ENCODE peak calls at places on chromosomes 2 and 18, in nine cellular contexts. Q, D, Z, N, B, F, A, O and I are unnamed samples.

GRCh38 chr2:108074945-108075344 is 88.6 kb downstream of the SLC5A7 start:
- DNase-seq in Q (no peak), D (no peak), Z (no peak), N (peak; percentile 20), B (no peak), F (no peak), A (no peak), O (no peak), I (peak; percentile 68)

GRCh38 chr2:26035110-26035728 is 1.3 kb downstream of the RAB10 start:
- DNase-seq in Q (no peak), D (no peak), Z (no peak), N (no peak), B (no peak), F (no peak), A (no peak), O (no peak), I (peak; percentile 22)

GRCh38 chr18:21997207-21998143 is 171.9 kb upstream of the GATA6 start:
- DNase-seq in Q (no peak), D (no peak), Z (no peak), N (peak; percentile 58), B (no peak), F (peak; percentile 6), A (peak; percentile 24), O (no peak), I (peak; percentile 79)

GRCh38 chr2:28349546-28350165 is 43.0 kb upstream of the FOSL2 start:
- DNase-seq in Q (no peak), D (no peak), Z (peak; percentile 50), N (no peak), B (no peak), F (no peak), A (no peak), O (peak; percentile 36), I (no peak)

GRCh38 chr18:21242141-21243040 is at the start of gene GREB1L:
- DNase-seq in Q (no peak), D (no peak), Z (peak; percentile 72), N (peak; percentile 85), B (no peak), F (peak; percentile 76), A (peak; percentile 57), O (peak; percentile 61), I (peak; percentile 76)

GRCh38 chr2:136920652-136921333 is 155.4 kb downstream of the THSD7B start:
- DNase-seq in Q (no peak), D (no peak), Z (no peak), N (no peak), B (no peak), F (no peak), A (no peak), O (no peak), I (no peak)

GRCh38 chr2:177983183-177983788 is 89.3 kb downstream of the PDE11A start:
- DNase-seq in Q (no peak), D (no peak), Z (no peak), N (peak; percentile 29), B (peak; percentile 0), F (peak; percentile 16), A (peak; percentile 24), O (no peak), I (peak; percentile 69)

GRCh38 chr18:76528477-76529432 is 33.7 kb upstream of the ZNF516 start:
- DNase-seq in Q (no peak), D (no peak), Z (no peak), N (peak; percentile 29), B (no peak), F (no peak), A (peak; percentile 84), O (no peak), I (peak; percentile 36)